ENCODE peak calls at places on chromosomes 3 and 15, in five cellular contexts. One of them, this sample, is unnamed.
A peak's percentile ranks its signal among the peaks of the same experiment; 100 is the strongest.

GRCh38 chr15:89175617-89176191 is 45.7 kb downstream of the RLBP1 start:
- DNase-seq in mucosa of descending colon: no peak
- DNase-seq in HuH-7: no peak
- DNase-seq in naive thymus-derived CD8-positive, alpha-beta T cell: no peak
- DNase-seq in endothelial cell: no peak
- DNase-seq in this sample: no peak

GRCh38 chr3:150740733-150741496 is 22.1 kb downstream of the SIAH2 start:
- DNase-seq in mucosa of descending colon: no peak
- DNase-seq in HuH-7: no peak
- DNase-seq in naive thymus-derived CD8-positive, alpha-beta T cell: no peak
- DNase-seq in endothelial cell: no peak
- DNase-seq in this sample: peak; percentile 81

GRCh38 chr15:88257311-88257901 is 867 bp upstream of the NTRK3 start:
- DNase-seq in mucosa of descending colon: no peak
- DNase-seq in HuH-7: no peak
- DNase-seq in naive thymus-derived CD8-positive, alpha-beta T cell: no peak
- DNase-seq in endothelial cell: peak; percentile 27
- DNase-seq in this sample: no peak

GRCh38 chr3:123075359-123075758 is 8.5 kb downstream of the PDIA5 start:
- DNase-seq in mucosa of descending colon: no peak
- DNase-seq in HuH-7: no peak
- DNase-seq in naive thymus-derived CD8-positive, alpha-beta T cell: no peak
- DNase-seq in endothelial cell: no peak
- DNase-seq in this sample: no peak

GRCh38 chr15:89129816-89130134 is 41.5 kb downstream of the ABHD2 start:
- DNase-seq in mucosa of descending colon: no peak
- DNase-seq in HuH-7: no peak
- DNase-seq in naive thymus-derived CD8-positive, alpha-beta T cell: no peak
- DNase-seq in endothelial cell: no peak
- DNase-seq in this sample: no peak

GRCh38 chr3:63993653-63994079 is 29.6 kb downstream of the PSMD6 start:
- DNase-seq in mucosa of descending colon: peak; percentile 73
- DNase-seq in HuH-7: peak; percentile 42
- DNase-seq in naive thymus-derived CD8-positive, alpha-beta T cell: peak; percentile 33
- DNase-seq in endothelial cell: peak; percentile 60
- DNase-seq in this sample: peak; percentile 72

GRCh38 chr3:183845608-183846288 is 20.4 kb upstream of the MAP6D1 start:
- DNase-seq in mucosa of descending colon: no peak
- DNase-seq in HuH-7: no peak
- DNase-seq in naive thymus-derived CD8-positive, alpha-beta T cell: no peak
- DNase-seq in endothelial cell: no peak
- DNase-seq in this sample: no peak

GRCh38 chr3:38575279-38575843 is 74.1 kb downstream of the SCN5A start:
- DNase-seq in mucosa of descending colon: no peak
- DNase-seq in HuH-7: no peak
- DNase-seq in naive thymus-derived CD8-positive, alpha-beta T cell: no peak
- DNase-seq in endothelial cell: no peak
- DNase-seq in this sample: peak; percentile 37

GRCh38 chr3:124217542-124217941 is 225.6 kb upstream of the ROPN1 start:
- DNase-seq in mucosa of descending colon: peak; percentile 79
- DNase-seq in HuH-7: peak; percentile 62
- DNase-seq in naive thymus-derived CD8-positive, alpha-beta T cell: no peak
- DNase-seq in endothelial cell: peak; percentile 72
- DNase-seq in this sample: peak; percentile 78

GRCh38 chr3:141103503-141103902 is 52.4 kb downstream of the SPSB4 start:
- DNase-seq in mucosa of descending colon: no peak
- DNase-seq in HuH-7: no peak
- DNase-seq in naive thymus-derived CD8-positive, alpha-beta T cell: no peak
- DNase-seq in endothelial cell: no peak
- DNase-seq in this sample: no peak

GRCh38 chr3:171790898-171791694 is 19.2 kb downstream of the PLD1 start:
- DNase-seq in mucosa of descending colon: no peak
- DNase-seq in HuH-7: no peak
- DNase-seq in naive thymus-derived CD8-positive, alpha-beta T cell: no peak
- DNase-seq in endothelial cell: no peak
- DNase-seq in this sample: no peak

This sample was measured in right lobe of liver.